ENCODE peak calls at places on chromosomes 11 and 22, in four cellular contexts. O is AG10803; F is HEK293T; X is activated CD4-positive, alpha-beta T cell treated with anti-CD3 and anti-CD28 coated beads for 24 hours. A is an unnamed sample.

GRCh38 chr11:33168605-33169240 is 7.4 kb upstream of the CSTF3 start:
- DNase-seq in O (peak), F (no peak), X (no peak), A (no peak)

GRCh38 chr11:131671764-131672163 is 301.3 kb downstream of the NTM start:
- DNase-seq in O (no peak), F (no peak), X (no peak), A (no peak)

GRCh38 chr22:42885446-42885845 is 28.4 kb upstream of the ARFGAP3 start:
- DNase-seq in O (peak), F (no peak), X (no peak), A (no peak)

GRCh38 chr11:124643605-124644425 is 21.2 kb downstream of the TBRG1 start:
- DNase-seq in O (peak), F (no peak), X (no peak), A (no peak)

GRCh38 chr11:14700593-14700992 is 57.0 kb downstream of the PDE3B start:
- DNase-seq in O (no peak), F (no peak), X (no peak), A (no peak)

GRCh38 chr11:84583106-84583505 is 1044.0 kb downstream of the DLG2 start:
- DNase-seq in O (no peak), F (no peak), X (no peak), A (no peak)

GRCh38 chr11:72777755-72778278 is 16.0 kb downstream of the STARD10 start:
- DNase-seq in O (no peak), F (no peak), X (no peak), A (no peak)

GRCh38 chr11:63567044-63567840 is 4.1 kb upstream of the PLAAT2 start:
- DNase-seq in O (peak), F (no peak), X (no peak), A (no peak)

GRCh38 chr11:6201486-6201885 is 2.5 kb downstream of the OR52W1 start:
- DNase-seq in O (peak), F (no peak), X (no peak), A (no peak)